ENCODE peak calls at places on chromosomes 2 and 18, in nine cellular contexts. L is LHCN-M2; W is WTC11; H is glutamatergic neuron; T is iris pigment epithelial cell; N is EL; S is M059J; V is effector memory CD8-positive, alpha-beta T cell; G is HCEC 1CT. Q is an unnamed sample.

GRCh38 chr2:42138163-42139016 is 30.8 kb upstream of the EML4 start:
- DNase-seq in L (peak), W (no peak), H (no peak), T (peak), N (peak), S (peak), V (no peak), G (peak), Q (no peak)

GRCh38 chr18:12593861-12594260 is 64.0 kb downstream of the SPIRE1 start:
- DNase-seq in L (no peak), W (no peak), H (no peak), T (no peak), N (no peak), S (peak), V (no peak), G (no peak), Q (no peak)

GRCh38 chr18:76801567-76802505 is 20.5 kb upstream of the ZNF236 start:
- DNase-seq in L (peak), W (peak), H (peak), T (peak), N (peak), S (peak), V (peak), G (peak), Q (no peak)

GRCh38 chr2:40343904-40344303 is 108.0 kb downstream of the SLC8A1 start:
- DNase-seq in L (peak), W (no peak), H (no peak), T (peak), N (peak), S (peak), V (no peak), G (peak), Q (no peak)

GRCh38 chr2:232773815-232774214 is 2.5 kb downstream of the KCNJ13 start:
- DNase-seq in L (no peak), W (no peak), H (no peak), T (no peak), N (no peak), S (no peak), V (no peak), G (no peak), Q (no peak)

GRCh38 chr2:84631047-84631446 is 114.7 kb downstream of the DNAH6 start:
- DNase-seq in L (peak), W (no peak), H (no peak), T (peak), N (peak), S (peak), V (no peak), G (peak), Q (no peak)

GRCh38 chr2:237351046-237351445 is 62.9 kb downstream of the COL6A3 start:
- DNase-seq in L (no peak), W (peak), H (no peak), T (no peak), N (no peak), S (no peak), V (no peak), G (no peak), Q (no peak)

GRCh38 chr2:149040451-149040850 is 2.0 kb downstream of the LYPD6B start:
- DNase-seq in L (no peak), W (peak), H (peak), T (peak), N (peak), S (peak), V (peak), G (peak), Q (no peak)

GRCh38 chr2:153074207-153074606 is 355.8 kb downstream of the ARL6IP6 start:
- DNase-seq in L (peak), W (no peak), H (no peak), T (peak), N (peak), S (peak), V (no peak), G (peak), Q (no peak)

GRCh38 chr2:7053650-7054262 is 136.5 kb downstream of the RNF144A start:
- DNase-seq in L (no peak), W (no peak), H (peak), T (no peak), N (no peak), S (no peak), V (no peak), G (no peak), Q (no peak)

GRCh38 chr2:11938196-11938595 is 191.8 kb downstream of the LPIN1 start:
- DNase-seq in L (peak), W (no peak), H (peak), T (no peak), N (no peak), S (no peak), V (no peak), G (peak), Q (no peak)

GRCh38 chr2:30362468-30363081 is 84.5 kb upstream of the LCLAT1 start:
- DNase-seq in L (no peak), W (no peak), H (no peak), T (peak), N (peak), S (peak), V (no peak), G (peak), Q (no peak)

GRCh38 chr18:58186258-58186948 is 142.4 kb downstream of the NEDD4L start:
- DNase-seq in L (peak), W (no peak), H (no peak), T (peak), N (peak), S (peak), V (no peak), G (peak), Q (no peak)

GRCh38 chr18:37378616-37379015 is 187.0 kb downstream of the CELF4 start:
- DNase-seq in L (no peak), W (no peak), H (no peak), T (no peak), N (no peak), S (no peak), V (no peak), G (no peak), Q (no peak)

GRCh38 chr2:172972005-172972619 is 103.5 kb upstream of the MAP3K20 start:
- DNase-seq in L (peak), W (peak), H (peak), T (peak), N (peak), S (peak), V (no peak), G (peak), Q (no peak)

GRCh38 chr2:39481611-39482010 is 44.5 kb upstream of the MAP4K3 start:
- DNase-seq in L (peak), W (no peak), H (no peak), T (peak), N (peak), S (peak), V (no peak), G (peak), Q (no peak)

GRCh38 chr2:71938108-71938507 is 209.6 kb downstream of the CYP26B1 start:
- DNase-seq in L (no peak), W (no peak), H (no peak), T (no peak), N (no peak), S (no peak), V (no peak), G (no peak), Q (no peak)

GRCh38 chr2:10188729-10189305 is 66.3 kb downstream of the RRM2 start:
- DNase-seq in L (no peak), W (no peak), H (no peak), T (no peak), N (no peak), S (no peak), V (no peak), G (no peak), Q (no peak)

Q was measured in thoracic aorta.